ENCODE peak calls at places on chromosome 18, in four cellular contexts. L is HepG2, G is IMR-90, Y is esophagus squamous epithelium. F is an unnamed sample.

GRCh38 chr18:56168049-56168781 is 470.2 kb downstream of the TXNL1 start:
- DNase-seq in L (no peak), G (peak), Y (no peak), F (peak)

GRCh38 chr18:4444306-4444705 is 10.8 kb downstream of the DLGAP1 start:
- DNase-seq in L (peak), G (no peak), Y (no peak), F (no peak)

GRCh38 chr18:10350661-10351060 is 103.8 kb upstream of the APCDD1 start:
- DNase-seq in L (no peak), G (no peak), Y (no peak), F (no peak)

GRCh38 chr18:62037012-62037742 is 144.4 kb upstream of the RNF152 start:
- DNase-seq in L (no peak), G (no peak), Y (no peak), F (no peak)

GRCh38 chr18:45839415-45840395 is 14.2 kb downstream of the SIGLEC15 start:
- DNase-seq in L (peak), G (peak), Y (no peak), F (peak)

GRCh38 chr18:66795011-66795410 is 191.1 kb upstream of the CDH19 start:
- DNase-seq in L (no peak), G (no peak), Y (no peak), F (no peak)

GRCh38 chr18:63775166-63775730 is at the start of gene SERPINB7:
- DNase-seq in L (no peak), G (peak), Y (no peak), F (peak)

GRCh38 chr18:68406761-68407160 is 308.1 kb downstream of the TMX3 start:
- DNase-seq in L (no peak), G (no peak), Y (no peak), F (no peak)

GRCh38 chr18:41965856-41966255 is 10.8 kb downstream of the PIK3C3 start:
- DNase-seq in L (no peak), G (no peak), Y (no peak), F (no peak)

GRCh38 chr18:50560681-50561629 is 1.1 kb downstream of the MAPK4 start:
- DNase-seq in L (no peak), G (no peak), Y (no peak), F (no peak)

GRCh38 chr18:79635127-79635726 is 44.4 kb upstream of the CTDP1 start:
- DNase-seq in L (no peak), G (no peak), Y (no peak), F (no peak)

GRCh38 chr18:58178476-58178875 is 134.4 kb downstream of the NEDD4L start:
- DNase-seq in L (peak), G (peak), Y (no peak), F (no peak)

GRCh38 chr18:24995056-24995455 is 356.9 kb downstream of the ZNF521 start:
- DNase-seq in L (no peak), G (peak), Y (no peak), F (peak)

GRCh38 chr18:2304378-2305175 is 266.7 kb downstream of the METTL4 start:
- DNase-seq in L (no peak), G (peak), Y (no peak), F (peak)

GRCh38 chr18:1848716-1849115 is 722.6 kb downstream of the METTL4 start:
- DNase-seq in L (no peak), G (no peak), Y (no peak), F (no peak)

GRCh38 chr18:8982416-8983183 is 119.9 kb upstream of the NDUFV2 start:
- DNase-seq in L (peak), G (peak), Y (no peak), F (peak)

GRCh38 chr18:35756506-35757117 is 175.1 kb downstream of the GALNT1 start:
- DNase-seq in L (peak), G (peak), Y (no peak), F (peak)

GRCh38 chr18:24734058-24734457 is 273.6 kb downstream of the HRH4 start:
- DNase-seq in L (peak), G (no peak), Y (no peak), F (no peak)

GRCh38 chr18:31512203-31512764 is 14.3 kb downstream of the DSG2 start:
- DNase-seq in L (peak), G (peak), Y (no peak), F (no peak)

GRCh38 chr18:73136134-73136533 is 268.3 kb upstream of the NETO1 start:
- DNase-seq in L (peak), G (no peak), Y (no peak), F (peak)

GRCh38 chr18:50726960-50727589 is 92.7 kb downstream of the MRO start:
- DNase-seq in L (no peak), G (no peak), Y (no peak), F (no peak)

GRCh38 chr18:21439453-21439852 is 161.1 kb downstream of the ESCO1 start:
- DNase-seq in L (peak), G (peak), Y (no peak), F (peak)

GRCh38 chr18:63301458-63301857 is 18.1 kb downstream of the BCL2 start:
- DNase-seq in L (no peak), G (no peak), Y (no peak), F (no peak)

GRCh38 chr18:48806551-48807261 is 144.1 kb downstream of the SMAD7 start:
- DNase-seq in L (no peak), G (no peak), Y (no peak), F (no peak)

GRCh38 chr18:48326901-48327675 is 82.1 kb downstream of the ZBTB7C start:
- DNase-seq in L (no peak), G (peak), Y (no peak), F (peak)

GRCh38 chr18:12317664-12318333 is 9.8 kb downstream of the TUBB6 start:
- DNase-seq in L (no peak), G (peak), Y (no peak), F (peak)

GRCh38 chr18:30081122-30081521 is 961.4 kb downstream of the DSC3 start:
- DNase-seq in L (no peak), G (no peak), Y (no peak), F (no peak)
- TF ChIP-seq CTCF in L (peak), G (no peak), Y (no peak), F (no peak)

GRCh38 chr18:74818776-74819175 is 221.1 kb downstream of the ZNF407 start:
- DNase-seq in L (no peak), G (peak), Y (no peak), F (no peak)

GRCh38 chr18:74817576-74817975 is 219.9 kb downstream of the ZNF407 start:
- DNase-seq in L (no peak), G (no peak), Y (no peak), F (no peak)

GRCh38 chr18:74820160-74820780 is 222.6 kb downstream of the ZNF407 start:
- DNase-seq in L (no peak), G (no peak), Y (no peak), F (no peak)

GRCh38 chr18:74825460-74825859 is 227.8 kb downstream of the ZNF407 start:
- DNase-seq in L (no peak), G (no peak), Y (no peak), F (no peak)

DNA sequence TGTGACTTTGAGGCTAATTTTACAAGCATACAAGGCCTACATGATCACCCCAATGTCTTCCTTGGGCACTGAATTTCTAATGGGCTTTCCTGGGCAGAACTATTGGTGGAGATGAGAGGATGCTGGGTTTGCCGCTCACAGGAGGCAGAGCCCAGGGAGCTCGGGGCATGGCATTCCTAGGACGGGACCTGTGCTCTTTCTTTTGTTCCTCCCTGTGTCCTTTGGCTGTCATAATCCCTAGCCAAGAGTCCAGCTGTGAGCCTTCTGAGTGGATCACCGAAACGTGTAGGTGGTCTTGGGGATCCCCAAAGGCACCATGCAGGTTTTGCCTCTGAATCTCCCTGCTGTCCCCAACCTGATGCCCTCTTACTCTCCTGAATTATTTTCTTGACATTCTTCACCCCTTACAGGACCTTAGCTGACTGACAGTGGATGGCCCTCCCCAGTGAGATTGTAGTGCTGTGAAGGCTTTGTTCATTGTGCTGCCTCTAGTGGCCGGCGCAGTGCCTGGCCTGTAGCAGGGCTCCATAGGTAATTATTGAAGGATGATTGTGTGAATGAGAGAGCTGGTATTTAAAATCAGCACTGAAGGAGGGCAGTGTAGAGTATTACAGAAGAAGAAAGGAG is 221.9 kb downstream of the ZNF407 start:
- DNase-seq in L (peak), G (no peak), Y (no peak), F (no peak)
- TF ChIP-seq CTCF in L (peak), G (peak), Y (peak), F (peak)

GRCh38 chr18:34598136-34598635 is 111.9 kb upstream of the DTNA start:
- DNase-seq in L (no peak), G (peak), Y (no peak), F (no peak)

GRCh38 chr18:34591920-34592444 is 118.1 kb upstream of the DTNA start:
- DNase-seq in L (no peak), G (no peak), Y (no peak), F (no peak)

GRCh38 chr18:34594243-34594642 is 115.9 kb upstream of the DTNA start:
- DNase-seq in L (no peak), G (no peak), Y (no peak), F (no peak)

GRCh38 chr18:34592961-34593382 is 117.1 kb upstream of the DTNA start:
- DNase-seq in L (no peak), G (peak), Y (no peak), F (peak)

DNA sequence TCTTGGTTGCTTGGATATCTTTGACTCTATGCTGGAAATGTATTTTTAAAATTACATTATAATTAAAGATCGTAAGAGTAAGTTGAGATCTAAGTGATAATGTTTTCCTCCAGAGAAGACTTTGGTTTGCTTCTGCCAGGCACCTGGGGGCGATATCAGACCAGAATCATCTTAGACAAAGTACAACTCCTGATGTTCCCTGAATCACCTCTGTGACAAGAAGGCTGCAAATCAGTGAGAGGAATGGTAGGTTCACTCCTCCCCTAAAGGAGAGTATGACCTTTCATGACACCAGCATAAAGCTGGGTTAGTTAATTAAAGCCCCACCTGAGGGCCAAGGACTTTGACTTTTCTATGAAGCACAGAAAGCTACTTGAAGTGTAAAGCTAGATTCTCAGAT is 114.4 kb upstream of the DTNA start:
- DNase-seq in L (peak), G (peak), Y (no peak), F (peak)
- TF ChIP-seq CTCF in L (peak), G (peak), Y (no peak), F (no peak)

GRCh38 chr18:39675358-39675757 is 2109.8 kb upstream of the CELF4 start:
- DNase-seq in L (peak), G (peak), Y (no peak), F (peak)

GRCh38 chr18:39685303-39685902 is 2119.8 kb upstream of the CELF4 start:
- DNase-seq in L (peak), G (no peak), Y (no peak), F (no peak)

GRCh38 chr18:39675916-39676315 is 2110.3 kb upstream of the CELF4 start:
- DNase-seq in L (no peak), G (no peak), Y (no peak), F (no peak)

DNA sequence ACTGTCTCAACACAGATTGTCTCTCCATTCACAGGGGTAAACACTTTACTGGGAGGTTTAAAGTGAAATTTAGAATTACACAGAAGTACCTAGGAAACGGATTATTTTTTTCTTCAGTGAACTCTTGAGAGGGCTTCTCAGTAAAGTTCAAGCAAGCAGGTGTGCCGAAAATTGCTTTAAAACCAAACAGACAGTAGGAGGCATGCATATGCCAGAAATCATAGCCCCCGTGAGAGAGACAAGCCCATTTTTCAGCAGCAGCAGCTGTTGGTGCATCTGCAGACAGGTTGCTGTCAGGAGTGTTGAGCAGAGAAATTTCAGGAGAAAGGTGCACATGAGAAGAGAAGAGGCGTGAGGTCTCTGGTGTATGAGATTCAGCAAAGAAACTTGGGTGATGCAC is 2115.5 kb upstream of the CELF4 start:
- DNase-seq in L (no peak), G (no peak), Y (no peak), F (no peak)
- TF ChIP-seq CTCF in L (peak), G (no peak), Y (no peak), F (no peak)

F was measured in HFFc6.